ENCODE peak calls at places on chromosome 2, in five cellular contexts. U is GM12878, H is HepG2, J is H1, O is K562. I is an unnamed sample.

GRCh38 chr2:208556954-208557601 is 150.5 kb downstream of the PTH2R start:
- DNase-seq in U (no peak), H (no peak), J (no peak), O (peak; percentile 23), I (no peak)

GRCh38 chr2:25159947-25160346 is 8.4 kb downstream of the POMC start:
- DNase-seq in U (no peak), H (no peak), J (peak; percentile 54), O (peak; percentile 69), I (peak; percentile 44)

GRCh38 chr2:194567661-194568017 is 1089.4 kb upstream of the SLC39A10 start:
- DNase-seq in U (no peak), H (no peak), J (no peak), O (no peak), I (no peak)

GRCh38 chr2:215879977-215880940 is 133.1 kb downstream of the MREG start:
- DNase-seq in U (no peak), H (no peak), J (no peak), O (no peak), I (no peak)

GRCh38 chr2:120934891-120935338 is 199.2 kb downstream of the GLI2 start:
- DNase-seq in U (no peak), H (peak; percentile 84), J (no peak), O (no peak), I (peak; percentile 97)

GRCh38 chr2:220194630-220195029 is 567.2 kb downstream of the SLC4A3 start:
- DNase-seq in U (no peak), H (no peak), J (no peak), O (no peak), I (no peak)

GRCh38 chr2:67240507-67240906 is 156.6 kb upstream of the ETAA1 start:
- DNase-seq in U (no peak), H (no peak), J (no peak), O (no peak), I (no peak)

GRCh38 chr2:24247592-24247991 is 72.7 kb downstream of the FAM228A start:
- DNase-seq in U (no peak), H (peak; percentile 43), J (no peak), O (no peak), I (no peak)

GRCh38 chr2:71618327-71619113 is 165.2 kb downstream of the DYSF start:
- DNase-seq in U (no peak), H (no peak), J (peak; percentile 46), O (no peak), I (no peak)

GRCh38 chr2:217807753-217808152 is 195.0 kb downstream of the TNS1 start:
- DNase-seq in U (no peak), H (no peak), J (no peak), O (no peak), I (no peak)

GRCh38 chr2:43323810-43324588 is 97.6 kb upstream of the ZFP36L2 start:
- DNase-seq in U (no peak), H (no peak), J (no peak), O (no peak), I (no peak)

DNA sequence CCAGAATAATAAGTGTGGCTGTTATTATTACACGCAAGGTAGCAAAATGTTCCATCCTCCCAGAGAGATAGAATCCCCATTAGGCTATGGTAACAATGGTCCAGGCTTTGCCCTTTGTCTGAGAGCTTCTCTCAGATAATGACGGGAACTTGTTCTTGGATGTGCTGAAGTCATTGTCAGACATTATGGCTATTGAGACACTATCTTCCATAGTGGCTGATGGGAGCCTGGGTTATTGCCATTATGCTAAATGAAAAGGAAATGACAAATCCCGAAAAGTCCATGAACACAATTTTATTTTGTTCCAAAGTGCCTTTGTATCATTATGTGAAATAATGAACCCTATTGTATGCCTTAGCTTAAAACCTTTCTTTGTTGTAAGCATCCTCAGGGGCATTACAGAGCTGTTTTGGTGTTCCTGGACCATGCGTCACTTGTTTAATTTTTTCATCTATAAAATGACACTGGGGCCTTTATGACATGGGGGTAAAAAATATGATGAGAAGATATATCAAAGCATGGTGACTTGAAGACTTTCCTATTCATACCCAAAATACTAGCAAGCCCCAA is 218.5 kb downstream of the KCNS3 start:
- DNase-seq in U (no peak), H (no peak), J (no peak), O (no peak), I (no peak)
- TF ChIP-seq HDAC2 in U (no peak), H (no peak), J (no peak), O (no peak), I (no peak)

DNA sequence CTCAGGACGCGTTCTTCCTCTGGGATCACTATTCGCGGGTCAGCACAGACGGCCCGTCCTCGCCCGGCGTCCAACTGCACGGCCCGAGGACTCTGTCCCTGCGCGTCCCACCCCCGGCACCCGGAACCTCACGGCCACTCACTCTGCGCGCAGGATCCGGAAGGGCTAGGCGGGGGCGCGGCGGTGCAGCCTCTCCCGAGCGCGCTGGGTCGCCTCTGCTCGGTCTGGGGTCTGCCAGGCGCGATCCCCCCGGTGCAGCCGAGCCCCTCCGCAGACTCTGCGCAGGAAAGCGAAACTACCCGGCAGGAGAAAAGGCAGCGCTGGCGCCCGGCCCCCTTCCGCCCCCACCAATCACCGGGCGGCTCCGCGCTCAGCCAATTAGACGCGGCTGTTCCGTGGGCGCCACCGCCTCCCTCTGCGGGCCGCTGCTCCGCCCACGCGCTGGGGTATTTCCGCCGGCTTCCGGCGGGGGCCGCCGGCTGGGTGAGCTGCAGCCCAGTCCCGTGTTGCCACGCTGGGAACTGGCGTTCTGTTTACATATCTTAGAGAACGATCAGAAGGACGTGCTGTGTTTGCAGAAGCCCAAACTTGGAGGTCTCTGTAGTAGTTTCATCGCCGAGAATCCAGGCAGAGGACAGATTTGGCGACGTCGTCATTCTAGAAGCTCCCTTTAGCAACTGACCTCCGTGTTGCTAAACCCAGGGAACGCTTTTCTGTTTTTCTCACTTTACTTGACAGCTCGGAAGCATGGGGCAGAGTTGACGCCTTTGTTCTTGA is at the start of gene STAT1:
- DNase-seq in U (peak; percentile 75), H (peak; percentile 89), J (peak; percentile 99), O (peak; percentile 92), I (peak; percentile 90)
- TF ChIP-seq EP300 in U (peak; percentile 75), H (peak; percentile 81), J (peak; percentile 100), O (peak; percentile 91), I (no peak)

GRCh38 chr2:70381235-70381634 is 79.4 kb upstream of the FAM136A start:
- DNase-seq in U (no peak), H (no peak), J (no peak), O (no peak), I (no peak)

GRCh38 chr2:70380621-70381020 is 78.8 kb upstream of the FAM136A start:
- DNase-seq in U (no peak), H (no peak), J (no peak), O (no peak), I (no peak)

GRCh38 chr2:70385966-70386595 is 84.2 kb upstream of the FAM136A start:
- DNase-seq in U (no peak), H (no peak), J (peak; percentile 76), O (peak; percentile 32), I (no peak)

GRCh38 chr2:70385204-70385603 is 83.3 kb upstream of the FAM136A start:
- DNase-seq in U (no peak), H (peak; percentile 43), J (no peak), O (no peak), I (no peak)

GRCh38 chr2:70381821-70382220 is 80.0 kb upstream of the FAM136A start:
- DNase-seq in U (no peak), H (no peak), J (no peak), O (no peak), I (peak; percentile 20)
- TF ChIP-seq HDAC2 in U (no peak), H (no peak), J (no peak), O (no peak), I (no peak)

GRCh38 chr2:20637147-20637546 is 13.8 kb downstream of the HS1BP3 start:
- DNase-seq in U (no peak), H (no peak), J (no peak), O (no peak), I (no peak)

GRCh38 chr2:20635096-20635475 is 15.8 kb downstream of the HS1BP3 start:
- DNase-seq in U (no peak), H (no peak), J (no peak), O (no peak), I (no peak)

GRCh38 chr2:20638014-20638413 is 12.9 kb downstream of the HS1BP3 start:
- DNase-seq in U (no peak), H (no peak), J (no peak), O (no peak), I (no peak)

GRCh38 chr2:20634430-20635095 is 16.3 kb downstream of the HS1BP3 start:
- DNase-seq in U (no peak), H (no peak), J (no peak), O (no peak), I (no peak)

GRCh38 chr2:20635698-20636584 is 15.0 kb downstream of the HS1BP3 start:
- DNase-seq in U (no peak), H (peak; percentile 74), J (peak; percentile 96), O (peak; percentile 85), I (peak; percentile 78)
- TF ChIP-seq EP300 in U (no peak), H (no peak), J (no peak), O (no peak), I (no peak)

GRCh38 chr2:32068-32467 is 14.2 kb downstream of the FAM110C start:
- DNase-seq in U (no peak), H (no peak), J (no peak), O (no peak), I (no peak)

GRCh38 chr2:26891-27290 is 19.4 kb downstream of the FAM110C start:
- DNase-seq in U (no peak), H (no peak), J (no peak), O (no peak), I (no peak)

GRCh38 chr2:29254-29653 is 17.1 kb downstream of the FAM110C start:
- DNase-seq in U (no peak), H (no peak), J (no peak), O (no peak), I (no peak)

GRCh38 chr2:24122-24521 is 22.2 kb downstream of the FAM110C start:
- DNase-seq in U (no peak), H (no peak), J (no peak), O (no peak), I (no peak)

GRCh38 chr2:28401-28975 is 17.8 kb downstream of the FAM110C start:
- DNase-seq in U (no peak), H (no peak), J (no peak), O (no peak), I (no peak)
- TF ChIP-seq HDAC2 in U (no peak), H (no peak), J (no peak), O (no peak), I (no peak)

GRCh38 chr2:213559053-213559452 is 274.8 kb downstream of the SPAG16 start:
- DNase-seq in U (no peak), H (no peak), J (no peak), O (no peak), I (no peak)

GRCh38 chr2:213562539-213563180 is 278.4 kb downstream of the SPAG16 start:
- DNase-seq in U (no peak), H (no peak), J (no peak), O (no peak), I (no peak)

GRCh38 chr2:213561759-213562158 is 277.5 kb downstream of the SPAG16 start:
- DNase-seq in U (no peak), H (no peak), J (no peak), O (no peak), I (no peak)
- TF ChIP-seq EP300 in U (no peak), H (no peak), J (no peak), O (no peak), I (no peak)

I was measured in A549.